ENCODE peak calls at places on chromosomes 12 and 14, in seven cellular contexts. N is A549; K is fibroblast of lung; Y is lower lobe of right lung; G is activated naive CD8-positive, alpha-beta T cell treated with anti-CD3 and anti-CD28 coated beads, Interleukin-2, amount 50 U/mL, for 24 hours; U is left colon; W is SHP77. E is an unnamed sample.

GRCh38 chr14:57244103-57244502 is 24.6 kb downstream of the EXOC5 start:
- DNase-seq in N (no peak), K (peak; percentile 12), G (no peak), U (no peak), Y (no peak), W (no peak), E (no peak)

GRCh38 chr14:96201965-96202364 is 2.7 kb upstream of the BDKRB2 start:
- DNase-seq in K (no peak), Y (no peak), U (no peak), W (no peak), N (no peak), G (no peak), E (no peak)

GRCh38 chr12:79400481-79400880 is 290.3 kb downstream of the PAWR start:
- DNase-seq in N (no peak), K (no peak), Y (no peak), U (no peak), W (no peak), G (no peak), E (no peak)

GRCh38 chr14:59772252-59772651 is 98.3 kb downstream of the RTN1 start:
- DNase-seq in Y (no peak), W (no peak), U (no peak), N (no peak), K (no peak), G (no peak), E (no peak)

GRCh38 chr12:43038991-43039390 is 449.4 kb upstream of the PRICKLE1 start:
- DNase-seq in U (no peak), Y (no peak), K (no peak), G (no peak), N (no peak), W (no peak), E (no peak)

GRCh38 chr12:7868391-7868790 is 4.3 kb downstream of the SLC2A14 start:
- DNase-seq in U (no peak), W (no peak), G (no peak), N (no peak), K (no peak), Y (no peak), E (no peak)

GRCh38 chr12:127108360-127109215 is 1158.4 kb upstream of the TMEM132C start:
- DNase-seq in N (peak; percentile 73), K (peak; percentile 37), Y (peak; percentile 63), U (peak; percentile 68), G (peak; percentile 44), W (peak; percentile 74), E (no peak)

GRCh38 chr14:72291908-72292688 is 359.9 kb downstream of the RGS6 start:
- DNase-seq in G (peak; percentile 15), K (peak; percentile 49), U (no peak), W (peak; percentile 12), N (peak; percentile 15), Y (no peak), E (no peak)

GRCh38 chr14:41609704-41610183 is 3.1 kb downstream of the LRFN5 start:
- DNase-seq in Y (no peak), G (no peak), U (peak; percentile 12), W (peak; percentile 83), N (no peak), K (peak; percentile 87), E (no peak)

GRCh38 chr14:100223332-100224171 is 15.4 kb upstream of the YY1 start:
- DNase-seq in W (no peak), Y (no peak), K (no peak), G (no peak), N (no peak), U (no peak), E (no peak)

GRCh38 chr14:96631030-96631429 is 128.8 kb downstream of the PAPOLA start:
- DNase-seq in W (no peak), G (no peak), Y (no peak), U (no peak), N (no peak), K (no peak), E (no peak)

GRCh38 chr12:49518914-49519573 is 19.8 kb upstream of the KCNH3 start:
- DNase-seq in U (no peak), N (no peak), K (peak; percentile 53), W (no peak), Y (no peak), G (no peak), E (no peak)

E was measured in CD4-positive, alpha-beta T cell.